ENCODE peak calls at places on chromosomes 6 and 20, in six cellular contexts. M is endothelial cell, K is fibroblast of lung, Q is BJ, C is adrenal gland, N is sigmoid colon. U is an unnamed sample.

GRCh38 chr20:12824353-12824752 is 184.4 kb upstream of the SPTLC3 start:
- DNase-seq in M (no peak), K (no peak), Q (no peak), C (no peak), N (no peak), U (no peak)

GRCh38 chr20:21498646-21499045 is 15.2 kb downstream of the NKX2-2 start:
- DNase-seq in M (no peak), K (no peak), Q (no peak), C (no peak), N (no peak), U (no peak)

GRCh38 chr6:82259389-82259788 is 11.8 kb upstream of the IBTK start:
- DNase-seq in M (no peak), K (no peak), Q (no peak), C (no peak), N (no peak), U (no peak)

GRCh38 chr20:3406481-3407425 is 716 bp downstream of the DNAAF9 start:
- DNase-seq in M (peak; percentile 12), K (peak; percentile 48), Q (no peak), C (peak; percentile 43), N (peak; percentile 80), U (no peak)

GRCh38 chr20:53654932-53655674 is 61.5 kb upstream of the ZNF217 start:
- DNase-seq in M (no peak), K (no peak), Q (no peak), C (peak; percentile 48), N (no peak), U (no peak)

GRCh38 chr6:39821014-39821738 is 29.0 kb downstream of the DAAM2 start:
- DNase-seq in M (no peak), K (no peak), Q (no peak), C (no peak), N (no peak), U (no peak)

GRCh38 chr6:93059911-93060310 is 359.4 kb downstream of the EPHA7 start:
- DNase-seq in M (no peak), K (no peak), Q (no peak), C (no peak), N (no peak), U (no peak)

GRCh38 chr6:156111913-156112312 is 656.3 kb upstream of the NOX3 start:
- DNase-seq in M (no peak), K (no peak), Q (no peak), C (no peak), N (no peak), U (no peak)

GRCh38 chr6:31621320-31621939 is 915 bp downstream of the PRRC2A start:
- DNase-seq in M (no peak), K (no peak), Q (no peak), C (no peak), N (no peak), U (no peak)

GRCh38 chr6:42197574-42198362 is 3.0 kb upstream of the GUCA1B start:
- DNase-seq in M (no peak), K (peak; percentile 82), Q (peak; percentile 57), C (peak; percentile 12), N (no peak), U (no peak)

GRCh38 chr6:36246511-36247268 is 23.2 kb upstream of the PNPLA1 start:
- DNase-seq in M (no peak), K (peak; percentile 18), Q (no peak), C (no peak), N (no peak), U (no peak)

GRCh38 chr6:14108571-14109410 is 8.8 kb upstream of the CD83 start:
- DNase-seq in M (no peak), K (no peak), Q (no peak), C (peak; percentile 53), N (no peak), U (no peak)

GRCh38 chr20:33032555-33032954 is 1.1 kb downstream of the BPIFB6 start:
- DNase-seq in M (no peak), K (no peak), Q (no peak), C (no peak), N (no peak), U (no peak)

GRCh38 chr6:147933201-147933600 is 409.4 kb upstream of the SASH1 start:
- DNase-seq in M (no peak), K (no peak), Q (no peak), C (no peak), N (no peak), U (no peak)

GRCh38 chr6:138502546-138502945 is 3.3 kb upstream of the NHSL1 start:
- DNase-seq in M (no peak), K (no peak), Q (no peak), C (no peak), N (no peak), U (no peak)

GRCh38 chr6:55642366-55642765 is 63.4 kb upstream of the HMGCLL1 start:
- DNase-seq in M (no peak), K (no peak), Q (no peak), C (no peak), N (no peak), U (no peak)

GRCh38 chr6:132443206-132443605 is 41.9 kb upstream of the MOXD1 start:
- DNase-seq in M (no peak), K (no peak), Q (peak; percentile 75), C (no peak), N (no peak), U (no peak)

GRCh38 chr6:3209114-3210023 is 18.1 kb downstream of the TUBB2B start:
- DNase-seq in M (no peak), K (peak; percentile 93), Q (peak; percentile 98), C (peak; percentile 47), N (no peak), U (peak; percentile 68)
- TF ChIP-seq CTCF in M (no peak), K (peak; percentile 18), Q (peak; percentile 38), C (no peak), N (no peak), U (no peak)

GRCh38 chr6:142700676-142701185 is 244.2 kb downstream of the HIVEP2 start:
- DNase-seq in M (no peak), K (peak; percentile 18), Q (no peak), C (peak; percentile 26), N (no peak), U (no peak)

GRCh38 chr6:142697912-142698311 is 247.1 kb downstream of the HIVEP2 start:
- DNase-seq in M (no peak), K (no peak), Q (no peak), C (no peak), N (no peak), U (no peak)

GRCh38 chr6:142699391-142699790 is 245.6 kb downstream of the HIVEP2 start:
- DNase-seq in M (no peak), K (no peak), Q (no peak), C (no peak), N (no peak), U (no peak)

GRCh38 chr6:142700032-142700431 is 244.9 kb downstream of the HIVEP2 start:
- DNase-seq in M (no peak), K (no peak), Q (no peak), C (no peak), N (no peak), U (no peak)

DNA sequence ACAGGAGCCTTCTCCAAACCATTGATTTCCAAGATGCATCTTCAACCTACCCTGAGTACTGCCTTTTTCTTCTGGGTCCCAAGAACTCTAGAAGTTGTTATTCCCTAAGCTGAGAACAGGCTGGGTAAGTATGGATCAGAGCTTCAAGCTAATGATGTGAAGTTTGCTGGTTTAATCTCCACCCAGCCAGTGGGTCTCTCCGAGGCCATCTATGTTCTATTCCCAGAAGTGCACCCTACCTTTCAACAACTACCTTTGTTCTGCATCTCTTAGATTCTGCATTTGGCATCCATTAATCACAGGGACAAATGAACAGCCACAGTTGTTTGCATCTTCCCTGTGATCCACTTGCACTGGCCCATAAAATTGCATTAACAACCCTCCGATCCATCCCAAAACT is 246.2 kb downstream of the HIVEP2 start:
- DNase-seq in M (no peak), K (no peak), Q (no peak), C (no peak), N (no peak), U (no peak)
- TF ChIP-seq CTCF in M (no peak), K (peak; percentile 22), Q (no peak), C (peak; percentile 3), N (no peak), U (peak; percentile 19)

GRCh38 chr6:71490876-71491275 is 202.3 kb downstream of the OGFRL1 start:
- DNase-seq in M (no peak), K (no peak), Q (no peak), C (no peak), N (no peak), U (no peak)
- TF ChIP-seq CTCF in M (no peak), K (no peak), Q (no peak), C (no peak), N (no peak), U (no peak)

GRCh38 chr6:351867-352289 is 39.7 kb upstream of the IRF4 start:
- DNase-seq in M (no peak), K (no peak), Q (no peak), C (no peak), N (peak; percentile 63), U (no peak)
- TF ChIP-seq CTCF in M (no peak), K (no peak), Q (no peak), C (no peak), N (no peak), U (no peak)

GRCh38 chr6:165837948-165838745 is 175.1 kb upstream of the PDE10A start:
- DNase-seq in M (no peak), K (no peak), Q (no peak), C (no peak), N (no peak), U (no peak)

GRCh38 chr6:165832471-165832836 is 169.4 kb upstream of the PDE10A start:
- DNase-seq in M (no peak), K (no peak), Q (no peak), C (no peak), N (no peak), U (no peak)

GRCh38 chr6:165833355-165833754 is 170.3 kb upstream of the PDE10A start:
- DNase-seq in M (no peak), K (no peak), Q (no peak), C (no peak), N (no peak), U (no peak)

GRCh38 chr6:165834613-165835259 is 171.7 kb upstream of the PDE10A start:
- DNase-seq in M (no peak), K (no peak), Q (no peak), C (peak; percentile 56), N (peak; percentile 80), U (no peak)

DNA sequence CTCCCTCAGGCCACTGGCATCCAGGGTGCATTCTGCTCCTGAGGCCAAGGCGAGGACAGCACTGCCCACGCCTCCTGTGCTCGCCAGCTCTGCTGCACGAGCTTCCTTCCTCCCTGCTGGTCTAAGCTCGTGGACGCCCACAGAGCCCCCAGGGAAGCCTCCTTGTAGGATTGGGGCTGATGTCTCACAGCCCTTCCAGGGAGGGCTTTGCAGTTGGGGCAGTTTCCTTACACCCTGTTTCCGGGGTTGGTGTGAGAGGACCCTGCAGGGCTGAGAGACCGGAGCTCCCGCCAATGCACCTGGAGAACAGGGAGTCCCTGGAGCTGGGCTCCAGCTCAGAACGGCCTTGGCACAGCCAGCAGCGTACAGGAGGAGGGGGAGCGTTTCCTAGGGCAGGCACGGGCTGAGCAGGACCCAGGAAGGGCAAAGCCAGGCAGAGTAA is 172.4 kb upstream of the PDE10A start:
- DNase-seq in M (no peak), K (no peak), Q (no peak), C (peak; percentile 49), N (no peak), U (no peak)
- TF ChIP-seq CTCF in M (no peak), K (no peak), Q (no peak), C (no peak), N (no peak), U (no peak)

U was measured in kidney epithelial cell.